ENCODE peak calls at places on chromosomes 11 and 22, in four cellular contexts. D, Z, N and G are unnamed samples.

GRCh38 chr11:70212227-70212811 is 9.2 kb downstream of the FADD start:
- DNase-seq in D (no peak), Z (no peak), N (peak), G (no peak)

GRCh38 chr11:2991477-2992233 is 474 bp downstream of the NAP1L4 start:
- DNase-seq in D (peak), Z (peak), N (no peak), G (peak)

GRCh38 chr11:114392735-114393667 is 7.3 kb downstream of the C11orf71 start:
- DNase-seq in D (no peak), Z (no peak), N (no peak), G (no peak)

GRCh38 chr22:26918236-26918635 is 260.8 kb downstream of the MIAT start:
- DNase-seq in D (peak), Z (no peak), N (no peak), G (no peak)

GRCh38 chr22:30636226-30637077 is 871 bp downstream of the SLC35E4 start:
- DNase-seq in D (peak), Z (no peak), N (peak), G (peak)

GRCh38 chr22:20904980-20905355 is 12.2 kb upstream of the CRKL start:
- DNase-seq in D (no peak), Z (no peak), N (no peak), G (no peak)

GRCh38 chr11:128552783-128553661 is 34.3 kb downstream of the ETS1 start:
- DNase-seq in D (peak), Z (no peak), N (peak), G (peak)

GRCh38 chr11:29328961-29329441 is 687.8 kb downstream of the KCNA4 start:
- DNase-seq in D (peak), Z (peak), N (no peak), G (no peak)

GRCh38 chr11:31882951-31883392 is 71.8 kb upstream of the PAX6 start:
- DNase-seq in D (no peak), Z (no peak), N (no peak), G (no peak)

GRCh38 chr22:45997077-45997774 is 20.3 kb upstream of the WNT7B start:
- DNase-seq in D (peak), Z (no peak), N (peak), G (no peak)

DNA sequence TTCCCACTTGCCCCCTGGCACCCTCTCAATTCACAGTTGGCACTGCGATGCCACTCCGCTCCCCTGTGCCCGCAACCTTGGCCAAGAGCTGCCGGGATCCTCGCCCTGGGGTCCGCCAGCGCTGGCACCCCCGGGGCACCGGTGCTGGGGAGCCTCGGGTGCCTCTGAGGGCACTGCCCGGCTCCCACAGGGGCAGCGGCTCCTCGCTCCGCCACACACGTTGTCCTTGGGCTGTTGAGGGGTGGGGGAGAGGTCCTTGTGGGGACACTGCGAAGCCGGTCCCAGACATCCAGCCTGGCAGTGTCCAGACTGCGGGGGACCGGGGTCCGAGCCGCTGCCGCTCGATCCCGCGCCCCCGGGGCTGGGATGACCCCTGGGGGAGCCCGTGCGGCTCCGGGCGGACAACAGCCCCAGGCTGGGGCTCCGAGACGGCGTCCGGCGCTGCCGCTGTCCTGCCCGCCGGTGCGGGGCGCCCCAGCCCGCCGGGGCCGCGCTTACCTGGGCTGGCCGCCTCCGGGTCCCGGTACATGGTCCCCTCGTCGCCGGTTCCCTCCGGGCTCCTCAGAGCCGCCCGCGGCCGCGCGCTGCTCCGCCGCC is 486 bp downstream of the SYT7 start:
- DNase-seq in D (no peak), Z (no peak), N (peak), G (no peak)
- H3K4me3 ChIP-seq in D (peak), Z (peak), N (peak), G (no peak)

DNA sequence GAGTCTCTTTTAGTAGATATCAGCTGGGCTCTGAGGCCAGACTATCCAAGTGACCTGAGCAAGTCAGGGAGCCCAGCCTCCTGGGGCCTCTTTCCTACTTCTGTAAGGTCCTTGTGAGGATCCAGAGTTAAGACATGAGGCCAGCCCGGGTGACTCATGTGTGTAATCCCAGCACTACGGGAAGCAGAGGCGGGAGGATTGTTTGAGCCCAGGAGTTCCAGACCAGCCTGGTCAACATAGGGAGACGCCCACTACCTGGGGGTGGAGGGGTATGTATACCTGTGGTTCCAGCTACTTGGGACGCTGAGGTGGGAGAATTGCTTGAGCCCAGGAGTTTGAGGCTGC is 36.9 kb upstream of the POLA2 start:
- DNase-seq in D (peak), Z (no peak), N (no peak), G (no peak)
- H3K4me3 ChIP-seq in D (no peak), Z (no peak), N (no peak), G (no peak)

GRCh38 chr11:120168960-120169681 is 31.2 kb upstream of the TRIM29 start:
- DNase-seq in D (peak), Z (peak), N (peak), G (no peak)
- H3K4me3 ChIP-seq in D (peak), Z (peak), N (peak), G (no peak)

DNA sequence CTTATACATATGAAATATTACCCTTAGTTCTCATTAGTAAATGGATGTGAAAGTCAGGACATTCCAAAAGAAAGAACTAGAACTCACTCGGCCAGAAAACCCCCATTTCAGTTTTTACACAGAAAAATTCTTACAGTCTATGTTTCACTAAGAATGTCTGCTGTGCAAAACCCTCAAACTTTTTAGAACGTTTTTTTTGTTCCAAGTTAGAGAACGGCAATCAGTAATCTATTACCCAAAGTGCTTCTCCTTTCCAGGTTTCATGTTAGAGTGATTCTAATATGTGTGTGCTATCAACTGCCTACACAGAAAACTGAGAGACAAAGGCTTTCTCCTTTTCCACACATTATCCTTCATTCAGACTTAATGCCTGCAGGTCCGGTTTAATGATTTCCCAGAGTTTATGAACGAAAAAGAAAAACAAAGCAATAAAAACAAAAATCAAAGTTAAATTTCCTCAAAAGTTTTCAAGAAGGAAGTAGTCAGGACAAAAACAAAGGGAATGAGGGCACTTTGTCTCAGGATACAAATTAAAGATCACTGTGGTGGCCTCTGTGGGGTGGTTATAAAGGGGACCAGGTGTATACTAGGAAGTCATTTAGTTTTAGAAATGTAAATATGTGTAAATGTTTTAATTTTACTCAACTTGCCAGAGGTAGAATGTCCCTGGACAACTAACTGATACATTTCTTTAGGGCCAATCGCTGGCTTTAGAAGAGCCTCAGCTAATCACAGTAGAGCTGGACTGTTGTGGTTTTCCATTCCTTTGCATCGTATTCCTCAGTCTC is 11.4 kb upstream of the SESN3 start:
- DNase-seq in D (no peak), Z (no peak), N (no peak), G (no peak)
- H3K4me3 ChIP-seq in D (no peak), Z (no peak), N (no peak), G (no peak)